ENCODE peak calls at places on chromosomes 3 and 15, in ten cellular contexts. O is AG04450, Y is MM.1S, K is neural progenitor cell, I is foreskin fibroblast, E is Panc1, C is ovary, P is astrocyte of the spinal cord, S is LNCaP clone FGC, M is WERI-Rb-1. Q is an unnamed sample.

GRCh38 chr3:153599685-153600084 is 437.7 kb downstream of the RAP2B start:
- DNase-seq in I (peak; percentile 94), K (no peak), E (no peak), P (peak; percentile 95), M (no peak), O (peak; percentile 65), S (no peak), Y (no peak), C (no peak), Q (no peak)

GRCh38 chr3:149898771-149899170 is 71.9 kb downstream of the PFN2 start:
- DNase-seq in O (peak; percentile 21), M (no peak), E (no peak), I (peak; percentile 64), C (no peak), S (no peak), K (no peak), Y (no peak), P (peak; percentile 82), Q (no peak)

GRCh38 chr3:111210003-111210699 is 138.5 kb downstream of the NECTIN3 start:
- DNase-seq in P (no peak), K (no peak), E (no peak), S (no peak), I (peak; percentile 83), O (no peak), Y (no peak), M (no peak), C (no peak), Q (no peak)

GRCh38 chr3:131072099-131072559 is 45.5 kb downstream of the NEK11 start:
- DNase-seq in S (no peak), P (peak; percentile 6), C (no peak), E (no peak), Y (no peak), K (no peak), M (no peak), I (peak; percentile 66), O (no peak), Q (no peak)

GRCh38 chr15:91630090-91630489 is 223.4 kb upstream of the SLCO3A1 start:
- DNase-seq in E (no peak), I (no peak), Y (no peak), P (no peak), K (no peak), S (no peak), C (no peak), O (no peak), M (no peak), Q (no peak)

GRCh38 chr15:59199775-59200465 is 6.7 kb upstream of the LDHAL6B start:
- DNase-seq in I (peak; percentile 78), E (peak; percentile 24), P (peak; percentile 61), K (no peak), C (no peak), S (no peak), M (no peak), Y (no peak), O (no peak), Q (no peak)

GRCh38 chr3:195511136-195511535 is 32.0 kb downstream of the PPP1R2 start:
- DNase-seq in S (no peak), K (no peak), I (no peak), E (no peak), M (no peak), O (no peak), P (no peak), Y (no peak), C (no peak), Q (no peak)

GRCh38 chr15:23069496-23070166 is 30.3 kb upstream of the TUBGCP5 start:
- DNase-seq in M (no peak), S (no peak), P (no peak), I (no peak), C (no peak), Y (no peak), K (peak; percentile 48), O (no peak), E (no peak), Q (no peak)

GRCh38 chr3:188298585-188298984 is 144.6 kb downstream of the LPP start:
- DNase-seq in M (peak; percentile 25), Y (no peak), P (peak; percentile 35), O (no peak), I (peak; percentile 33), E (no peak), K (peak; percentile 74), S (no peak), C (no peak), Q (no peak)

GRCh38 chr3:183698318-183698731 is 728 bp downstream of the YEATS2 start:
- DNase-seq in S (no peak), I (peak; percentile 46), E (no peak), K (peak; percentile 65), M (peak; percentile 19), Y (peak; percentile 59), C (no peak), P (peak; percentile 35), O (no peak), Q (peak; percentile 31)

GRCh38 chr15:51223771-51224229 is 114.6 kb downstream of the CYP19A1 start:
- DNase-seq in M (no peak), P (peak; percentile 77), I (peak; percentile 92), Y (no peak), C (no peak), O (no peak), S (no peak), E (peak; percentile 25), K (no peak), Q (peak; percentile 25)

GRCh38 chr15:68387288-68388143 is 44.4 kb downstream of the ITGA11 start:
- DNase-seq in K (no peak), M (no peak), O (peak; percentile 24), I (no peak), Y (no peak), C (no peak), S (no peak), P (no peak), E (no peak), Q (no peak)

GRCh38 chr15:91055548-91056331 is 33.3 kb upstream of the VPS33B start:
- DNase-seq in P (peak; percentile 49), E (peak; percentile 68), I (peak; percentile 76), M (peak; percentile 74), C (no peak), K (peak; percentile 88), O (peak; percentile 11), Y (peak; percentile 62), S (peak; percentile 52), Q (peak; percentile 57)

GRCh38 chr15:80780416-80781221 is 1.4 kb downstream of the CEMIP start:
- DNase-seq in K (peak; percentile 92), I (peak; percentile 81), O (no peak), E (no peak), S (peak; percentile 27), C (peak; percentile 64), Y (no peak), P (peak; percentile 65), M (no peak), Q (no peak)

GRCh38 chr3:70861234-70861633 is 548.8 kb upstream of the MDFIC2 start:
- DNase-seq in C (no peak), M (no peak), E (no peak), Y (no peak), K (no peak), P (peak; percentile 64), S (no peak), O (no peak), I (peak; percentile 72), Q (no peak)

GRCh38 chr3:50303038-50303815 is at the start of gene HYAL1:
- DNase-seq in I (no peak), M (peak; percentile 94), O (no peak), S (no peak), E (no peak), P (no peak), Y (no peak), K (peak; percentile 69), C (peak; percentile 63), Q (peak; percentile 7)
- H3K4me3 ChIP-seq in I (no peak within 1 kb of the TSS), M (peak within 1 kb of the TSS; percentile 35), O (no peak within 1 kb of the TSS), S (no peak within 1 kb of the TSS), E (no peak within 1 kb of the TSS), P (no peak within 1 kb of the TSS), Y (no peak within 1 kb of the TSS), K (no peak within 1 kb of the TSS), C (no peak within 1 kb of the TSS), Q (no peak within 1 kb of the TSS)

GRCh38 chr15:50166216-50166615 is 15.8 kb upstream of the SLC27A2 start:
- DNase-seq in S (no peak), K (no peak), O (peak; percentile 20), P (peak; percentile 30), M (no peak), Y (no peak), I (peak; percentile 73), C (no peak), E (no peak), Q (no peak)
- TF ChIP-seq CTCF in S (no peak), K (no peak), O (peak; percentile 22), P (no peak), M (no peak), Y (no peak), I (no peak), C (no peak), E (no peak), Q (no peak)

GRCh38 chr15:72184165-72184811 is 13.3 kb downstream of the GRAMD2A start:
- DNase-seq in O (no peak), Y (no peak), C (no peak), I (peak; percentile 55), P (peak; percentile 35), K (peak; percentile 77), S (peak; percentile 50), E (no peak), M (no peak), Q (no peak)
- H3K4me3 ChIP-seq in O (peak overlapping the region; percentile 20), Y (no peak overlapping the region), C (no peak overlapping the region), I (peak overlapping the region; percentile 23), P (peak overlapping the region; percentile 18), K (peak overlapping the region; percentile 52), S (peak overlapping the region; percentile 9), E (peak overlapping the region; percentile 41), M (no peak overlapping the region), Q (no peak overlapping the region)

GRCh38 chr3:129118745-129119144 is 2.9 kb downstream of the RAB43 start:
- DNase-seq in E (no peak), M (no peak), Y (peak; percentile 27), I (no peak), K (no peak), O (no peak), S (no peak), C (no peak), P (no peak), Q (no peak)

GRCh38 chr3:129119365-129120100 is 2.1 kb downstream of the RAB43 start:
- DNase-seq in M (no peak), C (peak; percentile 19), S (no peak), K (no peak), Y (peak; percentile 61), I (peak; percentile 11), O (no peak), P (no peak), E (no peak), Q (no peak)

GRCh38 chr3:129121792-129122696 is at the start of gene RAB43:
- DNase-seq in O (peak; percentile 30), E (no peak), C (peak; percentile 93), M (peak; percentile 87), Y (peak; percentile 74), K (peak; percentile 99), I (peak; percentile 92), S (peak; percentile 44), P (peak; percentile 81), Q (peak; percentile 92)

GRCh38 chr3:129121016-129121791 is 400 bp downstream of the RAB43 start:
- DNase-seq in C (no peak), E (no peak), K (peak; percentile 51), P (peak; percentile 37), I (no peak), M (no peak), Y (no peak), S (no peak), O (no peak), Q (no peak)

GRCh38 chr3:129120254-129121004 is 1.2 kb downstream of the RAB43 start:
- DNase-seq in K (peak; percentile 80), S (peak; percentile 80), I (peak; percentile 95), P (peak; percentile 86), C (peak; percentile 86), E (peak; percentile 28), O (peak; percentile 55), M (peak; percentile 45), Y (peak; percentile 99), Q (peak; percentile 97)
- TF ChIP-seq CTCF in K (peak; percentile 20), S (no peak), I (no peak), P (peak; percentile 32), C (no peak), E (no peak), O (peak; percentile 29), M (no peak), Y (peak; percentile 28), Q (no peak)

GRCh38 chr3:66808891-66809578 is 189.1 kb upstream of the KBTBD8 start:
- DNase-seq in M (peak; percentile 37), E (no peak), I (no peak), Y (no peak), K (no peak), C (no peak), S (no peak), O (no peak), P (no peak), Q (no peak)
- H3K4me3 ChIP-seq in M (no peak overlapping the region), E (no peak overlapping the region), I (no peak overlapping the region), Y (no peak overlapping the region), K (no peak overlapping the region), C (no peak overlapping the region), S (no peak overlapping the region), O (no peak overlapping the region), P (no peak overlapping the region), Q (no peak overlapping the region)

Q was measured in GM12865.